ENCODE peak calls at places on chromosomes 2 and 18, in eight cellular contexts. One of them, this sample, is unnamed. For H3K27me3, the result is how much of the 10 kb centered on the place peaks cover.

GRCh38 chr2:217880891-217881290 is 121.9 kb downstream of the TNS1 start:
- DNase-seq in Panc1: no peak
- DNase-seq in psoas muscle: peak
- DNase-seq in colonic mucosa: no peak
- DNase-seq in K562: no peak
- DNase-seq in suprapubic skin: no peak
- DNase-seq in RWPE2: no peak
- DNase-seq in SK-N-SH: no peak
- DNase-seq in this sample: no peak

GRCh38 chr2:236001854-236002253 is 166.3 kb downstream of the GBX2 start:
- DNase-seq in K562: no peak
- DNase-seq in psoas muscle: no peak
- DNase-seq in colonic mucosa: no peak
- DNase-seq in suprapubic skin: no peak
- DNase-seq in RWPE2: no peak
- DNase-seq in Panc1: no peak
- DNase-seq in SK-N-SH: no peak
- DNase-seq in this sample: no peak

GRCh38 chr2:208042041-208042440 is 16.7 kb upstream of the PLEKHM3 start:
- DNase-seq in Panc1: no peak
- DNase-seq in suprapubic skin: no peak
- DNase-seq in psoas muscle: no peak
- DNase-seq in RWPE2: no peak
- DNase-seq in SK-N-SH: no peak
- DNase-seq in colonic mucosa: no peak
- DNase-seq in K562: no peak
- DNase-seq in this sample: no peak

GRCh38 chr18:72830109-72830508 is 37.7 kb downstream of the NETO1 start:
- DNase-seq in K562: no peak
- DNase-seq in Panc1: no peak
- DNase-seq in RWPE2: no peak
- DNase-seq in psoas muscle: no peak
- DNase-seq in colonic mucosa: no peak
- DNase-seq in SK-N-SH: no peak
- DNase-seq in suprapubic skin: no peak
- DNase-seq in this sample: no peak

GRCh38 chr2:164651361-164651760 is 30.1 kb upstream of the GRB14 start:
- DNase-seq in Panc1: no peak
- DNase-seq in K562: no peak
- DNase-seq in SK-N-SH: no peak
- DNase-seq in RWPE2: no peak
- DNase-seq in suprapubic skin: no peak
- DNase-seq in colonic mucosa: no peak
- DNase-seq in psoas muscle: no peak
- DNase-seq in this sample: no peak

GRCh38 chr2:200578778-200579177 is 7.0 kb upstream of the AOX1 start:
- DNase-seq in colonic mucosa: no peak
- DNase-seq in Panc1: no peak
- DNase-seq in RWPE2: no peak
- DNase-seq in psoas muscle: no peak
- DNase-seq in SK-N-SH: no peak
- DNase-seq in suprapubic skin: no peak
- DNase-seq in K562: no peak
- DNase-seq in this sample: no peak

GRCh38 chr2:118747066-118747465 is 100.4 kb downstream of the EN1 start:
- DNase-seq in K562: no peak
- DNase-seq in suprapubic skin: no peak
- DNase-seq in RWPE2: no peak
- DNase-seq in colonic mucosa: no peak
- DNase-seq in psoas muscle: no peak
- DNase-seq in SK-N-SH: no peak
- DNase-seq in Panc1: no peak
- DNase-seq in this sample: no peak

GRCh38 chr18:40094441-40094840 is 1860.6 kb upstream of the PIK3C3 start:
- DNase-seq in RWPE2: no peak
- DNase-seq in SK-N-SH: no peak
- DNase-seq in Panc1: no peak
- DNase-seq in K562: no peak
- DNase-seq in colonic mucosa: no peak
- DNase-seq in psoas muscle: no peak
- DNase-seq in suprapubic skin: no peak
- DNase-seq in this sample: no peak

GRCh38 chr2:151952691-151953456 is 124.7 kb upstream of the ARL5A start:
- DNase-seq in K562: no peak
- DNase-seq in RWPE2: no peak
- DNase-seq in psoas muscle: no peak
- DNase-seq in SK-N-SH: no peak
- DNase-seq in Panc1: no peak
- DNase-seq in colonic mucosa: no peak
- DNase-seq in suprapubic skin: no peak
- DNase-seq in this sample: no peak

GRCh38 chr2:46534589-46534988 is 55.2 kb downstream of the TMEM247 start:
- DNase-seq in SK-N-SH: no peak
- DNase-seq in suprapubic skin: no peak
- DNase-seq in colonic mucosa: no peak
- DNase-seq in RWPE2: no peak
- DNase-seq in Panc1: no peak
- DNase-seq in K562: no peak
- DNase-seq in psoas muscle: no peak
- DNase-seq in this sample: no peak

GRCh38 chr2:209331291-209331844 is 92.5 kb upstream of the MAP2 start:
- DNase-seq in K562: no peak
- DNase-seq in Panc1: peak
- DNase-seq in SK-N-SH: peak
- DNase-seq in psoas muscle: no peak
- DNase-seq in colonic mucosa: no peak
- DNase-seq in RWPE2: no peak
- DNase-seq in suprapubic skin: no peak
- DNase-seq in this sample: peak

GRCh38 chr18:24319757-24320156 is 77.9 kb downstream of the OSBPL1A start:
- DNase-seq in suprapubic skin: no peak
- DNase-seq in RWPE2: no peak
- DNase-seq in colonic mucosa: peak
- DNase-seq in psoas muscle: no peak
- DNase-seq in K562: no peak
- DNase-seq in Panc1: no peak
- DNase-seq in SK-N-SH: peak
- DNase-seq in this sample: no peak

GRCh38 chr2:3785220-3785889 is 82.0 kb downstream of the DCDC2C start:
- DNase-seq in suprapubic skin: no peak
- DNase-seq in SK-N-SH: no peak
- DNase-seq in psoas muscle: no peak
- DNase-seq in colonic mucosa: no peak
- DNase-seq in RWPE2: no peak
- DNase-seq in K562: no peak
- DNase-seq in Panc1: no peak
- DNase-seq in this sample: no peak

GRCh38 chr18:23259701-23260661 is 124.7 kb downstream of the CABLES1 start:
- DNase-seq in RWPE2: no peak
- DNase-seq in psoas muscle: peak
- DNase-seq in K562: peak
- DNase-seq in Panc1: no peak
- DNase-seq in SK-N-SH: peak
- DNase-seq in colonic mucosa: peak
- DNase-seq in suprapubic skin: peak
- DNase-seq in this sample: no peak

GRCh38 chr2:206275274-206276160 is 1.1 kb downstream of the ZDBF2 start:
- DNase-seq in SK-N-SH: peak
- DNase-seq in K562: no peak
- DNase-seq in RWPE2: no peak
- DNase-seq in psoas muscle: no peak
- DNase-seq in suprapubic skin: no peak
- DNase-seq in colonic mucosa: no peak
- DNase-seq in Panc1: no peak
- DNase-seq in this sample: peak

GRCh38 chr2:7012141-7012809 is 95.1 kb downstream of the RNF144A start:
- DNase-seq in colonic mucosa: no peak
- DNase-seq in psoas muscle: peak
- DNase-seq in Panc1: no peak
- DNase-seq in suprapubic skin: no peak
- DNase-seq in SK-N-SH: no peak
- DNase-seq in RWPE2: no peak
- DNase-seq in K562: no peak
- DNase-seq in this sample: no peak

GRCh38 chr2:145851730-145852129 is 1331.8 kb upstream of the ZEB2 start:
- DNase-seq in psoas muscle: no peak
- DNase-seq in suprapubic skin: no peak
- DNase-seq in colonic mucosa: no peak
- DNase-seq in Panc1: no peak
- DNase-seq in RWPE2: no peak
- DNase-seq in K562: no peak
- DNase-seq in SK-N-SH: no peak
- DNase-seq in this sample: no peak

GRCh38 chr2:55223958-55224760 is 7.9 kb downstream of the CLHC1 start:
- DNase-seq in SK-N-SH: no peak
- DNase-seq in RWPE2: no peak
- DNase-seq in colonic mucosa: no peak
- DNase-seq in K562: no peak
- DNase-seq in suprapubic skin: no peak
- DNase-seq in psoas muscle: peak
- DNase-seq in Panc1: no peak
- DNase-seq in this sample: no peak

DNA sequence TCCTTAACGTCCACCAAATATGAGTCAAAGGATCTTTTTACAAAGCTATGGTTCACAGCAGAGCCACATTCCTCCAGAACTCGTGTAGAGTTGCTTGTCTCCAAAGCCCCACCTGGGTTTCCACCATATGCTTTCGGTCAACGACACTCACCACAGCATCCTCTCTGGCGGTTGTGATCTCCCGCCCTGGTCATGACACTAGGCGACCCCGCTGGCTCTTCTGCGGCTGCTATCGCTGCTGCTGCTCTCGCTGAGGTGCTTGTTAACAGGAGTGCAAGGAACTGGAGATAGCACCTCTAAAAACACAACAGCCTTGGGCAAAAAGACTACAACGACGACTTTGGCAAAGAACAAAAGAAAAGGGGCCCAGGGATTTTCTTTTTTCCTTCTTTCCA is 322 bp downstream of the SLC40A1 start:
- DNase-seq in RWPE2: no peak
- DNase-seq in suprapubic skin: peak
- DNase-seq in K562: peak
- DNase-seq in SK-N-SH: peak
- DNase-seq in colonic mucosa: no peak
- DNase-seq in psoas muscle: peak
- DNase-seq in Panc1: no peak
- DNase-seq in this sample: peak
- H3K27me3 ChIP-seq in RWPE2: half or more
- H3K27me3 ChIP-seq in suprapubic skin: under half
- H3K27me3 ChIP-seq in K562: under half
- H3K27me3 ChIP-seq in SK-N-SH: under half
- H3K27me3 ChIP-seq in colonic mucosa: under half
- H3K27me3 ChIP-seq in psoas muscle: under half
- H3K27me3 ChIP-seq in Panc1: half or more
- H3K27me3 ChIP-seq in this sample: under half

GRCh38 chr2:26486789-26487188 is 8.9 kb upstream of the OTOF start:
- DNase-seq in K562: no peak
- DNase-seq in SK-N-SH: no peak
- DNase-seq in Panc1: no peak
- DNase-seq in suprapubic skin: no peak
- DNase-seq in psoas muscle: no peak
- DNase-seq in RWPE2: no peak
- DNase-seq in colonic mucosa: no peak
- DNase-seq in this sample: no peak
- H3K27me3 ChIP-seq in K562: under half
- H3K27me3 ChIP-seq in SK-N-SH: under half
- H3K27me3 ChIP-seq in Panc1: under half
- H3K27me3 ChIP-seq in suprapubic skin: under half
- H3K27me3 ChIP-seq in psoas muscle: under half
- H3K27me3 ChIP-seq in RWPE2: under half
- H3K27me3 ChIP-seq in colonic mucosa: under half
- H3K27me3 ChIP-seq in this sample: under half

GRCh38 chr18:22166070-22166972 is 3.1 kb upstream of the GATA6 start:
- DNase-seq in colonic mucosa: peak
- DNase-seq in K562: no peak
- DNase-seq in psoas muscle: no peak
- DNase-seq in RWPE2: no peak
- DNase-seq in SK-N-SH: peak
- DNase-seq in suprapubic skin: no peak
- DNase-seq in Panc1: no peak
- DNase-seq in this sample: no peak
- H3K27me3 ChIP-seq in colonic mucosa: under half
- H3K27me3 ChIP-seq in K562: half or more
- H3K27me3 ChIP-seq in psoas muscle: half or more
- H3K27me3 ChIP-seq in RWPE2: half or more
- H3K27me3 ChIP-seq in SK-N-SH: half or more
- H3K27me3 ChIP-seq in suprapubic skin: half or more
- H3K27me3 ChIP-seq in Panc1: half or more
- H3K27me3 ChIP-seq in this sample: half or more

GRCh38 chr2:127219716-127220090 is 396 bp downstream of the CYP27C1 start:
- DNase-seq in suprapubic skin: peak
- DNase-seq in RWPE2: no peak
- DNase-seq in SK-N-SH: peak
- DNase-seq in colonic mucosa: no peak
- DNase-seq in psoas muscle: peak
- DNase-seq in K562: no peak
- DNase-seq in Panc1: no peak
- DNase-seq in this sample: no peak
- H3K27me3 ChIP-seq in suprapubic skin: under half
- H3K27me3 ChIP-seq in RWPE2: under half
- H3K27me3 ChIP-seq in SK-N-SH: under half
- H3K27me3 ChIP-seq in colonic mucosa: under half
- H3K27me3 ChIP-seq in psoas muscle: under half
- H3K27me3 ChIP-seq in K562: under half
- H3K27me3 ChIP-seq in Panc1: under half
- H3K27me3 ChIP-seq in this sample: under half

DNA sequence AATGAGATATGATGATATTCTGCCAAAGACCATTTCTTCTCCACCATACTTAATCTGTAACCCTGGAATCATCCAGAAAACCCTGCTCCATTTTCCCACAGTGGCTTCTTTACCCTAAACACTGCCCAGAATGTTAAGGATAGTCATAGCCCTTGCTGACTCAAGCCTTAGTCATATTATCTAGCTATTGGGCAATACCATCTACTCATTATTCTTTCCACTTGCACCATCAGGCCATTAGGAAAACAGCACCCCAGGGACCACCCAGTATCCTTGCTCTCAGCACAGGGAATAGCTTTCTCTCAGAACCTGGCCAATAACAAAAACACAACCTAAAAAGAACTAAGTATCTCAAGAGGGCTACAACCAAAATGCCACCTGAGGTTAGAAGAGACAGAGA is 445.7 kb upstream of the SLC14A2 start:
- DNase-seq in colonic mucosa: no peak
- DNase-seq in SK-N-SH: no peak
- DNase-seq in suprapubic skin: peak
- DNase-seq in RWPE2: no peak
- DNase-seq in K562: no peak
- DNase-seq in psoas muscle: peak
- DNase-seq in Panc1: no peak
- DNase-seq in this sample: no peak
- H3K27me3 ChIP-seq in colonic mucosa: under half
- H3K27me3 ChIP-seq in SK-N-SH: under half
- H3K27me3 ChIP-seq in suprapubic skin: under half
- H3K27me3 ChIP-seq in RWPE2: under half
- H3K27me3 ChIP-seq in K562: under half
- H3K27me3 ChIP-seq in psoas muscle: under half
- H3K27me3 ChIP-seq in Panc1: under half
- H3K27me3 ChIP-seq in this sample: under half